ENCODE peak calls at places on chromosomes 16 and 17, in five cellular contexts. P, W, X, O and K are unnamed samples.

GRCh38 chr17:80855968-80856862 is 135.4 kb upstream of the CHMP6 start:
- DNase-seq in P (no peak), W (peak), X (peak), O (peak), K (peak)

GRCh38 chr16:50599494-50599893 is 51.3 kb downstream of the NKD1 start:
- DNase-seq in P (no peak), W (no peak), X (no peak), O (no peak), K (no peak)

GRCh38 chr17:74994440-74994839 is 7.0 kb downstream of the CDR2L start:
- DNase-seq in P (no peak), W (no peak), X (no peak), O (peak), K (no peak)

GRCh38 chr17:73325527-73325842 is 13.7 kb upstream of the CDC42EP4 start:
- DNase-seq in P (no peak), W (no peak), X (no peak), O (no peak), K (no peak)

GRCh38 chr16:9048302-9048700 is 43.1 kb upstream of the HAPSTR1 start:
- DNase-seq in P (no peak), W (no peak), X (no peak), O (no peak), K (no peak)

GRCh38 chr16:48129926-48130325 is 25.9 kb downstream of the ABCC12 start:
- DNase-seq in P (no peak), W (no peak), X (no peak), O (no peak), K (no peak)

GRCh38 chr16:69844441-69844840 is 82.3 kb downstream of the WWP2 start:
- DNase-seq in P (no peak), W (no peak), X (no peak), O (no peak), K (no peak)

GRCh38 chr17:14201087-14201486 is 35.6 kb downstream of the CDRT15 start:
- DNase-seq in P (no peak), W (no peak), X (no peak), O (no peak), K (no peak)

GRCh38 chr17:5516060-5516792 is 29.9 kb downstream of the MIS12 start:
- DNase-seq in P (no peak), W (peak), X (no peak), O (peak), K (no peak)

GRCh38 chr17:50487213-50488096 is 8.8 kb downstream of the RSAD1 start:
- DNase-seq in P (no peak), W (no peak), X (no peak), O (no peak), K (no peak)

GRCh38 chr17:73474370-73474988 is 162.7 kb upstream of the CDC42EP4 start:
- DNase-seq in P (no peak), W (peak), X (peak), O (peak), K (no peak)

GRCh38 chr17:34579017-34579946 is at the start of gene TMEM132E:
- DNase-seq in P (peak), W (no peak), X (no peak), O (no peak), K (no peak)

GRCh38 chr17:31663576-31663975 is 195.5 kb downstream of the COPRS start:
- DNase-seq in P (no peak), W (no peak), X (no peak), O (no peak), K (no peak)

GRCh38 chr17:80882323-80882722 is 109.3 kb upstream of the CHMP6 start:
- DNase-seq in P (no peak), W (no peak), X (no peak), O (no peak), K (no peak)

GRCh38 chr16:27595993-27596392 is 46.0 kb downstream of the KATNIP start:
- DNase-seq in P (no peak), W (no peak), X (no peak), O (no peak), K (no peak)

GRCh38 chr16:10093564-10093963 is 88.7 kb downstream of the GRIN2A start:
- DNase-seq in P (no peak), W (no peak), X (no peak), O (no peak), K (no peak)

GRCh38 chr17:6279659-6280058 is 155.3 kb downstream of the AIPL1 start:
- DNase-seq in P (peak), W (no peak), X (peak), O (peak), K (no peak)

GRCh38 chr17:48057626-48058025 is 9.5 kb downstream of the NFE2L1 start:
- DNase-seq in P (no peak), W (no peak), X (no peak), O (no peak), K (no peak)

GRCh38 chr17:43524945-43525575 is 21.1 kb downstream of the ETV4 start:
- DNase-seq in P (no peak), W (no peak), X (no peak), O (no peak), K (no peak)

GRCh38 chr17:4043862-4044261 is 79.6 kb upstream of the ATP2A3 start:
- DNase-seq in P (no peak), W (no peak), X (no peak), O (no peak), K (peak)

GRCh38 chr17:44956998-44957981 is 9.7 kb upstream of the KIF18B start:
- DNase-seq in P (no peak), W (no peak), X (no peak), O (no peak), K (no peak)

GRCh38 chr16:53726625-53727024 is 22.7 kb downstream of the FTO start:
- DNase-seq in P (no peak), W (no peak), X (peak), O (peak), K (no peak)

GRCh38 chr16:87229230-87230192 is 87.7 kb downstream of the C16orf95 start:
- DNase-seq in P (no peak), W (no peak), X (no peak), O (no peak), K (no peak)

GRCh38 chr16:78675312-78675711 is 575.9 kb downstream of the WWOX start:
- DNase-seq in P (no peak), W (no peak), X (no peak), O (peak), K (no peak)

GRCh38 chr17:62966426-62967110 is 533 bp downstream of the TANC2 start:
- DNase-seq in P (peak), W (peak), X (peak), O (no peak), K (no peak)
- TF ChIP-seq ESRRA in P (no peak), W (no peak), X (no peak), O (no peak), K (no peak)

DNA sequence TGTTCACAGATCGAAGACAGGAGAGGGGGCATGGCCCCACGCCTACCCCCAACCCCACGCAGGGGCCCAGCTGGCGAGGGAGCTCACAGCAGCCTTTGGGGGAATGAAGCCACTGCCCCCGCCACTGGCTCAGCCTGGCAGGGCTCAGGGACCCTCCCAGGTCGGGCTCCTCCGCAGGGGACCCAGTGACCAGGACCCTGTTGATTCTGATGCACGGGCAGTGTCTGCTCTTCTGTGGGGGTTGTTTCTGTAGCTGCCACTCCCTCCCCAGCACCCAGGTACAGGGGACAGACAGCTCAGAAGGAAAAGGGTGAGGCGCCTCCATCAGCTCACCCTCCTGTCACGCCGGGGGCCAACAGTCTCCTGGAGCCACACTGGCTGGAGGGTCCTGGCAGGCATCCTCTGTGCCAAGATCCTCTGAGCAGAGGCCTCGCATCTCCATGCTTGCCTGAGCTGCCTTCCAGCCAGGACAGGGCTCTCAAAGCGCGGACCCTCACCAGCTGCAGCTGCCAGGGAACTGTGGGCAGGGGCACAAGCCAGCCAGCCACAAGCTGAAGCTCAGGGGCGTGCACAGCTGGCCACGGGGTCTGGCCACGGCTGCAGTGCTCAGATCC is 49.1 kb downstream of the ZNF778 start:
- DNase-seq in P (no peak), W (no peak), X (no peak), O (no peak), K (no peak)
- TF ChIP-seq ESRRA in P (no peak), W (no peak), X (no peak), O (no peak), K (no peak)

GRCh38 chr16:81861915-81862314 is 82.8 kb downstream of the PLCG2 start:
- DNase-seq in P (no peak), W (no peak), X (no peak), O (no peak), K (no peak)

GRCh38 chr16:81860310-81860709 is 81.2 kb downstream of the PLCG2 start:
- DNase-seq in P (no peak), W (no peak), X (no peak), O (no peak), K (no peak)

GRCh38 chr16:81863630-81864352 is 84.7 kb downstream of the PLCG2 start:
- DNase-seq in P (peak), W (no peak), X (no peak), O (no peak), K (peak)

GRCh38 chr16:81861503-81861902 is 82.4 kb downstream of the PLCG2 start:
- DNase-seq in P (no peak), W (no peak), X (no peak), O (no peak), K (no peak)

GRCh38 chr16:81860867-81861266 is 81.8 kb downstream of the PLCG2 start:
- DNase-seq in P (no peak), W (no peak), X (no peak), O (no peak), K (no peak)
- TF ChIP-seq ESRRA in P (no peak), W (no peak), X (no peak), O (no peak), K (no peak)

GRCh38 chr16:23423496-23424049 is 29.4 kb downstream of the COG7 start:
- DNase-seq in P (no peak), W (peak), X (no peak), O (peak), K (no peak)
- TF ChIP-seq ESRRA in P (no peak), W (no peak), X (no peak), O (no peak), K (no peak)

DNA sequence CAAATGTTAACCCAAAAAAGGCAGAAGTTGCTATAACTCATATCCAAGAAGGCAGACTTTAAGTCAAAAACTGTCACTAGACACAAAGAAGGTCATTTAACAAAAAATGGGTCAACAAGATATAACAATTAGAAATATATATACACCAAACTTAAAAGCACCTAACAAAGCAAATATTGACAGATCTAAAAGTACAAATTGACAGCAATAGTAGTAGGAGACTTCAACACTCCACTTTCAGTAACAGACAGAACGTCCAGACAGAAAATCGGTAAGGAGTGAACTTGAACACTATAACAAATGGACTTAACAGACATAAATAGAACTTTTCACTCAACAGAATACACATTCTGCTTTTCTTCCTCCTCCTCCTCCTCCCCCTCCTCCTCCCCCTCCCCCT is 40.9 kb upstream of the MYLK3 start:
- DNase-seq in P (no peak), W (no peak), X (no peak), O (peak), K (no peak)
- TF ChIP-seq ESRRA in P (no peak), W (no peak), X (no peak), O (no peak), K (no peak)

GRCh38 chr17:81994593-81995462 is 17.4 kb downstream of the ASPSCR1 start:
- DNase-seq in P (peak), W (no peak), X (no peak), O (peak), K (no peak)

GRCh38 chr17:81991684-81992513 is 14.5 kb downstream of the ASPSCR1 start:
- DNase-seq in P (peak), W (no peak), X (no peak), O (peak), K (no peak)

GRCh38 chr17:81996232-81996756 is 18.9 kb downstream of the ASPSCR1 start:
- DNase-seq in P (peak), W (no peak), X (no peak), O (no peak), K (no peak)

GRCh38 chr17:81995463-81996231 is 18.2 kb downstream of the ASPSCR1 start:
- DNase-seq in P (peak), W (no peak), X (no peak), O (peak), K (no peak)

DNA sequence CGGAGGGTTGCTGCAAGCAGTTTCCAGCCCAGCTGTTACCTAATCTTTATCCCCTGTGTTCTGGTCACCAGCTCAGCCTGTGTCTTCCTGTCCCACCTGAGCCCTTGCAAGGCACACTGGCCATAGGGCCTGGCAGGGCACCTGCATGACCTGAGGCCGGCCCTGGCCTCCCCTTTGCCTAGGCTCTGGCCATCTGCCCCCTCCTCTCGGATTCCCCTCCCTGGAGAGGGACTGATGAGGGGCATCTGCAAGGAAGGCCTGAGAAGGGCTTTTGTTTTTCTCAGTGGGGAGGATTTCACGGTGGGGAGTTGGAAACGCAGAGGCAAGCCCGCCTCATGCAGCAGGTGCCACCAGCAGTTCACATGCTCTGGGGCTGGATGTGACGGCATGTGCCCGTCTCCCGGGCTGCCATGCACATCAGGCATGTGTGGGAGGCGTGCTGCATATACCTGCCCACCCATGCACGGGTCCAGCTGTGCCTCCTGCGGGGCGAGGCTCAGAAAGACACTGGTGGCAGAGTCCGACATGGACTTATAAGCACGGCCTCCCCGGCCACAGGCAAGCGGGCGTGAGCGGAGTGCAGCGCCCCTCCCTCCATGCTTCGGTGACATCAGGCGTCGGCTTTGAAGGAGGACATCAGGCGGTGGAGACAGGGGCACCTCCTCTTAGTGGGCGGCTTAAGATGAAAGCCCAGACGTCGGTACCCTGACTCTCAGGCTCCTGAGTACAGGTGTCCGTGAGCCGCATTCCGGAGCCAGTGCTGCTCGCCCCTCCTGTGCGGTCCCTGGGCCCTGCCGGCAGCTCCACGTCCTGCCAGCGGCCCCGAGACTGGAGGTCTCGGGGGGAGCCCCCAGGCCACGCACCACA is 16.5 kb downstream of the ASPSCR1 start:
- DNase-seq in P (peak), W (no peak), X (no peak), O (peak), K (no peak)
- TF ChIP-seq ESRRA in P (no peak), W (no peak), X (no peak), O (peak), K (no peak)

GRCh38 chr16:65889533-65889966 is 476.9 kb upstream of the CDH5 start:
- DNase-seq in P (no peak), W (no peak), X (no peak), O (no peak), K (no peak)
- TF ChIP-seq ESRRA in P (no peak), W (no peak), X (no peak), O (no peak), K (no peak)

GRCh38 chr17:79798296-79799173 is 1.7 kb upstream of the CBX8 start:
- DNase-seq in P (peak), W (no peak), X (no peak), O (no peak), K (no peak)
- TF ChIP-seq ESRRA in P (no peak), W (no peak), X (no peak), O (no peak), K (no peak)

GRCh38 chr16:23950898-23951297 is 115.1 kb downstream of the PRKCB start:
- DNase-seq in P (no peak), W (no peak), X (no peak), O (no peak), K (no peak)
- TF ChIP-seq ESRRA in P (no peak), W (no peak), X (no peak), O (no peak), K (no peak)

DNA sequence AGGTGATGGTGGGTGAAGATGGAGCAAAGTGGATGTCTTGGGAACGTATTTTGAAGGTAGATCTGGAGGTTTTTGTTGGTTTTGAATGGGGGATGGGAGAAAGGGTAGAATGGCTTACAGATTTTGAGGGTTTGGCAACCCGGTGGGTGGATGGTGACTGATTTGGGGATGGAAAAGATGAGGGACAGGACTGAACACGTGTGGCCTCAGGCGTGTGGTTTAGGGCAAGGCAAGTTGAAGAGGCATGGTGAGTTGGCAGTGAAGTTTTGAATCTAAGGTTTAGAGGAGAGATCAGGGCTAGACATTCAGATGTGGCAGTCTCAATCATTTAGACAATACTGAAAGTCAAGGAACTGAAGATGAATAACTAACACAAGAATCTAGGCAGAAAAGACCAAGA is 5.0 kb upstream of the DCTPP1 start:
- DNase-seq in P (no peak), W (no peak), X (no peak), O (no peak), K (no peak)
- TF ChIP-seq ESRRA in P (no peak), W (no peak), X (no peak), O (no peak), K (no peak)